ENCODE peak calls at places on chromosomes 2 and 18, in five cellular contexts. Y, B, L, P and M are unnamed samples.

GRCh38 chr2:37029758-37030157 is 54.4 kb downstream of the HEATR5B start:
- DNase-seq in Y (no peak), L (no peak), P (no peak), B (no peak), M (no peak)

GRCh38 chr2:202185156-202185555 is 53.2 kb downstream of the SUMO1 start:
- DNase-seq in B (no peak), Y (no peak), L (no peak), P (no peak), M (peak; percentile 62)

GRCh38 chr2:174334781-174335604 is at the start of gene SP9:
- DNase-seq in L (no peak), B (no peak), P (peak; percentile 64), Y (no peak), M (peak; percentile 93)

GRCh38 chr18:37563810-37564511 is 1.6 kb downstream of the CELF4 start:
- DNase-seq in B (peak; percentile 33), Y (no peak), P (peak; percentile 61), L (peak; percentile 20), M (no peak)

GRCh38 chr2:35871672-35872071 is 483.9 kb upstream of the CRIM1 start:
- DNase-seq in L (no peak), P (no peak), Y (no peak), B (no peak), M (peak; percentile 9)

GRCh38 chr2:141271346-141271745 is 859.5 kb downstream of the LRP1B start:
- DNase-seq in L (no peak), B (no peak), P (no peak), Y (no peak), M (no peak)

GRCh38 chr2:207046642-207047213 is 107.4 kb downstream of the CPO start:
- DNase-seq in B (peak; percentile 55), P (peak; percentile 66), Y (peak; percentile 34), L (no peak), M (no peak)

GRCh38 chr2:163556511-163556910 is 179.3 kb downstream of the FIGN start:
- DNase-seq in B (no peak), L (no peak), Y (no peak), P (no peak), M (no peak)

GRCh38 chr2:166375736-166376487 is at the start of gene SCN9A:
- DNase-seq in B (peak; percentile 96), L (peak; percentile 61), P (peak; percentile 58), Y (no peak), M (peak; percentile 91)

GRCh38 chr2:105187531-105187930 is 54.0 kb upstream of the GPR45 start:
- DNase-seq in L (no peak), P (no peak), Y (no peak), B (no peak), M (no peak)

GRCh38 chr18:51211552-51211951 is 14.1 kb upstream of the MEX3C start:
- DNase-seq in P (no peak), Y (peak; percentile 70), B (no peak), L (no peak), M (no peak)

GRCh38 chr18:8052237-8052701 is 485.2 kb downstream of the PTPRM start:
- DNase-seq in L (no peak), B (peak; percentile 9), P (no peak), Y (no peak), M (no peak)

GRCh38 chr2:118878531-118879149 is 31.2 kb upstream of the EN1 start:
- DNase-seq in Y (no peak), L (no peak), B (no peak), P (no peak), M (no peak)

GRCh38 chr2:127586746-127587295 is 51.3 kb downstream of the MYO7B start:
- DNase-seq in L (no peak), B (no peak), Y (no peak), P (no peak), M (peak; percentile 1)

GRCh38 chr2:12089001-12089400 is 342.6 kb downstream of the LPIN1 start:
- DNase-seq in L (no peak), B (no peak), P (no peak), Y (no peak), M (no peak)

GRCh38 chr2:25274868-25275574 is 66.7 kb downstream of the DNMT3A start:
- DNase-seq in L (no peak), B (no peak), P (no peak), Y (no peak), M (no peak)

GRCh38 chr2:215773728-215774127 is 239.6 kb downstream of the MREG start:
- DNase-seq in L (no peak), B (no peak), P (no peak), Y (peak; percentile 2), M (no peak)